ENCODE peak calls at places on chromosomes 13 and 19, in ten cellular contexts. O, S, E, C, H, K, A, V, W and N are unnamed samples.

GRCh38 chr19:51391073-51391611 is 751 bp upstream of the C19orf84 start:
- DNase-seq in O (no peak), S (no peak), E (no peak), C (no peak), H (no peak), K (no peak), A (no peak), V (no peak), W (no peak), N (no peak)

GRCh38 chr13:44884076-44884729 is 105.1 kb downstream of the NUFIP1 start:
- DNase-seq in O (peak; percentile 94), S (no peak), E (peak; percentile 71), C (peak; percentile 77), H (no peak), K (no peak), A (no peak), V (no peak), W (peak; percentile 31), N (peak; percentile 38)

GRCh38 chr13:109904218-109904617 is 117.8 kb upstream of the IRS2 start:
- DNase-seq in O (peak; percentile 30), S (no peak), E (no peak), C (no peak), H (no peak), K (no peak), A (peak; percentile 13), V (no peak), W (no peak), N (no peak)

GRCh38 chr13:31957772-31958171 is 73.8 kb upstream of the FRY start:
- DNase-seq in O (no peak), S (no peak), E (no peak), C (no peak), H (no peak), K (no peak), A (no peak), V (no peak), W (no peak), N (no peak)

GRCh38 chr19:46221981-46222610 is 7.4 kb upstream of the IGFL1 start:
- DNase-seq in O (peak; percentile 84), S (no peak), E (peak; percentile 63), C (no peak), H (no peak), K (no peak), A (no peak), V (peak; percentile 87), W (no peak), N (peak; percentile 8)

GRCh38 chr13:97280478-97280877 is 58.3 kb downstream of the MBNL2 start:
- DNase-seq in O (no peak), S (no peak), E (peak; percentile 47), C (no peak), H (no peak), K (no peak), A (peak; percentile 3), V (no peak), W (no peak), N (peak; percentile 34)

GRCh38 chr19:39196860-39197562 is at the start of gene NCCRP1:
- DNase-seq in O (no peak), S (no peak), E (no peak), C (no peak), H (no peak), K (no peak), A (peak; percentile 84), V (no peak), W (no peak), N (no peak)

GRCh38 chr19:15402411-15403150 is 16.2 kb downstream of the AKAP8L start:
- DNase-seq in O (no peak), S (no peak), E (no peak), C (no peak), H (no peak), K (no peak), A (no peak), V (peak; percentile 83), W (no peak), N (no peak)

GRCh38 chr19:18437481-18438330 is at the start of gene ISYNA1:
- DNase-seq in O (peak; percentile 15), S (no peak), E (no peak), C (peak; percentile 66), H (no peak), K (no peak), A (peak; percentile 85), V (peak; percentile 76), W (no peak), N (peak; percentile 52)

GRCh38 chr19:54638683-54639082 is 8.4 kb downstream of the LILRB1 start:
- DNase-seq in O (no peak), S (no peak), E (no peak), C (no peak), H (no peak), K (no peak), A (no peak), V (no peak), W (no peak), N (no peak)

GRCh38 chr13:107993239-107993948 is 221.9 kb downstream of the LIG4 start:
- DNase-seq in O (no peak), S (no peak), E (no peak), C (no peak), H (no peak), K (no peak), A (no peak), V (no peak), W (no peak), N (no peak)

GRCh38 chr13:21231426-21231945 is 55.0 kb downstream of the MRPL57 start:
- DNase-seq in O (no peak), S (no peak), E (no peak), C (no peak), H (no peak), K (no peak), A (no peak), V (no peak), W (no peak), N (peak; percentile 6)

DNA sequence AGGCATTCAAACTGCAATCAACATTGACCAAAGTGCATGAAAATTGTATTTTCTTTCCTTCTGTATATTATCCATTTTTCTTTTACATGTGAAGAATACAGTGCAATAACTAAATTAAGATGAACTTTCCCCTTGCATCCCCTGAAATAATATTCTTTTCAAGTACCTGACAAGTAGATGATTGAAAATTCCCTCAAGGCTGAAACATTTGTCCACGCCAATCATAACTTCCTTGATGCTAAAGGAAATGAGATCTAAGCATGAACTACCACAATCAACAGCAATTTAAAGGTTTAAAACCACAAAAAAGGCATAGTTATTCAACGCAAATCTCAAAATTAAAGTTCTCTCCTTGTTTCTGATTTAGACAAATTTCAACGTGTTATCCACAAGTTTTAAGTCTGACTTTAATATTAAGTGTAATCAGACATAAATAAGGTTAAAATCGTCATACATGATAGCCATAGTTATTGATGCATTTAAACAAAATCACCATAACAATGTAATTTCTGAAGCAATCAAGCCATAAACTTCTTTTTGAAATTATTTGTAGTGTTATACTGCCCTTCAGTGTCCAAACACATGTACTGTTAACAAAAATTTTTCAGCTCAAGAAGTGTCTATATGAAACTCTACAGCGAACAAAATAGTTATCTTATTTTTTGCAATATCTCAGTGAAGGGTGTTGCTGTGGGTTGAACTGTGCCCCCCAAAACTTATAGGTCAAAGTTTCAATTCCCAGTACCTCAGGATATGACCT is 169.5 kb downstream of the DCLK1 start:
- DNase-seq in O (peak; percentile 34), S (no peak), E (no peak), C (no peak), H (no peak), K (no peak), A (no peak), V (no peak), W (no peak), N (peak; percentile 10)
- TF ChIP-seq CTCF in O (peak; percentile 19), S (peak; percentile 8), E (peak; percentile 27), C (no peak), H (no peak), K (peak; percentile 22), A (peak; percentile 8), V (no peak), W (peak; percentile 18), N (peak; percentile 11)

GRCh38 chr13:62611343-62611742 is 1195.7 kb upstream of the PCDH20 start:
- DNase-seq in O (no peak), S (no peak), E (no peak), C (no peak), H (no peak), K (no peak), A (no peak), V (no peak), W (no peak), N (no peak)

GRCh38 chr13:62613819-62614218 is 1198.2 kb upstream of the PCDH20 start:
- DNase-seq in O (no peak), S (no peak), E (no peak), C (no peak), H (no peak), K (no peak), A (no peak), V (no peak), W (no peak), N (no peak)
- H3K4me3 ChIP-seq in O (no peak overlapping the region), S (no peak overlapping the region), E (no peak overlapping the region), C (no peak overlapping the region), H (no peak overlapping the region), K (no peak overlapping the region), A (no peak overlapping the region), V (no peak overlapping the region), W (no peak overlapping the region), N (no peak overlapping the region)

GRCh38 chr19:47765522-47766358 is 12.8 kb upstream of the SELENOW start:
- DNase-seq in O (peak; percentile 65), S (no peak), E (no peak), C (peak; percentile 58), H (peak; percentile 19), K (peak; percentile 68), A (peak; percentile 78), V (peak; percentile 89), W (no peak), N (peak; percentile 56)
- TF ChIP-seq CTCF in O (peak; percentile 83), S (peak; percentile 80), E (peak; percentile 55), C (peak; percentile 93), H (peak; percentile 83), K (peak; percentile 71), A (peak; percentile 77), V (peak; percentile 76), W (peak; percentile 80), N (peak; percentile 87)

GRCh38 chr19:4536798-4537197 is 1.8 kb upstream of the PLIN5 start:
- DNase-seq in O (no peak), S (no peak), E (no peak), C (no peak), H (no peak), K (no peak), A (no peak), V (no peak), W (no peak), N (no peak)

GRCh38 chr19:4537953-4538600 is 1.8 kb downstream of the LRG1 start:
- DNase-seq in O (no peak), S (no peak), E (no peak), C (no peak), H (no peak), K (no peak), A (peak; percentile 33), V (peak; percentile 69), W (no peak), N (no peak)

GRCh38 chr19:4533334-4533733 is 1.7 kb downstream of the PLIN5 start:
- DNase-seq in O (no peak), S (no peak), E (no peak), C (no peak), H (no peak), K (no peak), A (no peak), V (no peak), W (no peak), N (no peak)

GRCh38 chr19:4533835-4534424 is 1.1 kb downstream of the PLIN5 start:
- DNase-seq in O (no peak), S (no peak), E (no peak), C (no peak), H (no peak), K (no peak), A (no peak), V (no peak), W (no peak), N (no peak)

GRCh38 chr19:4534836-4535658 is at the start of gene PLIN5:
- DNase-seq in O (peak; percentile 43), S (no peak), E (peak; percentile 6), C (peak; percentile 48), H (no peak), K (peak; percentile 74), A (peak; percentile 95), V (peak; percentile 95), W (no peak), N (peak; percentile 31)
- H3K4me3 ChIP-seq in O (no peak within 1 kb of the TSS), S (peak within 1 kb of the TSS; percentile 2), E (no peak within 1 kb of the TSS), C (no peak within 1 kb of the TSS), H (peak within 1 kb of the TSS; percentile 10), K (peak within 1 kb of the TSS; percentile 26), A (peak within 1 kb of the TSS; percentile 44), V (peak within 1 kb of the TSS; percentile 66), W (no peak within 1 kb of the TSS), N (peak within 1 kb of the TSS; percentile 27)